ENCODE peak calls at places on chromosome 7, in ten cellular contexts. U is effector memory CD4-positive, alpha-beta T cell; L is A549; G is frontal cortex; F is adrenal gland; Y is stimulated activated CD4-positive, alpha-beta T cell treated with anti-CD3 and anti-CD28 coated beads, Interleukin-1b, Interleukin-23, amount 100 ng/mL, for 1 hour; D is cardiac fibroblast; Z is hypothalamus; H is WERI-Rb-1; T is AG04449. S is an unnamed sample.

GRCh38 chr7:18177815-18178660 is 150.4 kb upstream of the PRPS1L1 start:
- DNase-seq in U (no peak), L (peak), G (no peak), F (no peak), Y (no peak), D (peak), Z (no peak), H (no peak), T (no peak), S (no peak)

GRCh38 chr7:493661-494251 is 25.9 kb downstream of the PDGFA start:
- DNase-seq in U (no peak), L (no peak), G (no peak), F (no peak), Y (no peak), D (no peak), Z (no peak), H (no peak), T (no peak), S (peak)

GRCh38 chr7:31119249-31119648 is 67.1 kb downstream of the ADCYAP1R1 start:
- DNase-seq in U (no peak), L (no peak), G (no peak), F (peak), Y (no peak), D (no peak), Z (no peak), H (no peak), T (no peak), S (no peak)

GRCh38 chr7:106041140-106041717 is 70.9 kb downstream of the SYPL1 start:
- DNase-seq in U (no peak), L (peak), G (peak), F (peak), Y (no peak), D (peak), Z (no peak), H (peak), T (no peak), S (no peak)

GRCh38 chr7:115060095-115060830 is 138.4 kb downstream of the MDFIC start:
- DNase-seq in U (no peak), L (no peak), G (no peak), F (no peak), Y (no peak), D (no peak), Z (no peak), H (no peak), T (no peak), S (no peak)

GRCh38 chr7:82375068-82375467 is 68.5 kb downstream of the CACNA2D1 start:
- DNase-seq in U (no peak), L (no peak), G (no peak), F (no peak), Y (no peak), D (no peak), Z (no peak), H (no peak), T (no peak), S (no peak)

GRCh38 chr7:131497454-131497853 is 59.0 kb downstream of the PODXL start:
- DNase-seq in U (no peak), L (no peak), G (no peak), F (no peak), Y (no peak), D (no peak), Z (no peak), H (no peak), T (no peak), S (no peak)

GRCh38 chr7:50073093-50073492 is 20.0 kb downstream of the ZPBP start:
- DNase-seq in U (no peak), L (no peak), G (no peak), F (no peak), Y (no peak), D (no peak), Z (no peak), H (no peak), T (no peak), S (no peak)

GRCh38 chr7:123557016-123557630 is 495 bp downstream of the NDUFA5 start:
- DNase-seq in U (no peak), L (no peak), G (no peak), F (no peak), Y (no peak), D (no peak), Z (no peak), H (no peak), T (no peak), S (no peak)